ENCODE peak calls at places on chromosome X, in five cellular contexts. V, T, G, S and K are unnamed samples.

GRCh38 chrX:18291006-18291545 is 63.4 kb downstream of the SCML2 start:
- DNase-seq in V (no peak), T (no peak), G (peak; percentile 0), S (no peak), K (no peak)

GRCh38 chrX:14964500-14964899 is 91.3 kb downstream of the MOSPD2 start:
- DNase-seq in V (no peak), T (no peak), G (peak; percentile 44), S (no peak), K (no peak)

GRCh38 chrX:7462110-7462509 is 314.2 kb upstream of the PUDP start:
- DNase-seq in V (no peak), T (peak; percentile 34), G (no peak), S (no peak), K (no peak)

GRCh38 chrX:97524997-97525396 is 641.3 kb downstream of the RPA4 start:
- DNase-seq in V (no peak), T (no peak), G (peak; percentile 42), S (no peak), K (no peak)

GRCh38 chrX:130075768-130076167 is 34.5 kb downstream of the ELF4 start:
- DNase-seq in V (no peak), T (no peak), G (no peak), S (no peak), K (no peak)

GRCh38 chrX:12013220-12013619 is 125.1 kb upstream of the FRMPD4 start:
- DNase-seq in V (no peak), T (no peak), G (peak; percentile 62), S (no peak), K (no peak)

GRCh38 chrX:99705696-99706095 is 704.4 kb downstream of the PCDH19 start:
- DNase-seq in V (no peak), T (no peak), G (no peak), S (no peak), K (no peak)

GRCh38 chrX:19514791-19515614 is at the start of gene MAP3K15:
- DNase-seq in V (no peak), T (peak; percentile 50), G (peak; percentile 35), S (no peak), K (peak; percentile 61)

GRCh38 chrX:136910565-136911040 is 30.1 kb upstream of the RBMX start:
- DNase-seq in V (no peak), T (no peak), G (peak; percentile 4), S (no peak), K (no peak)

GRCh38 chrX:105263171-105263570 is 42.7 kb upstream of the TEX13A start:
- DNase-seq in V (no peak), T (no peak), G (no peak), S (no peak), K (no peak)

GRCh38 chrX:119015407-119016242 is 41.2 kb downstream of the LONRF3 start:
- DNase-seq in V (no peak), T (no peak), G (peak; percentile 91), S (no peak), K (no peak)

GRCh38 chrX:10450959-10451355 is 169.4 kb downstream of the MID1 start:
- DNase-seq in V (no peak), T (no peak), G (peak; percentile 66), S (no peak), K (no peak)

GRCh38 chrX:39377171-39377570 is 575.9 kb downstream of the MID1IP1 start:
- DNase-seq in V (no peak), T (no peak), G (no peak), S (no peak), K (no peak)

GRCh38 chrX:65644621-65645287 is 22.7 kb upstream of the MSN start:
- DNase-seq in V (no peak), T (peak; percentile 27), G (peak; percentile 81), S (no peak), K (no peak)

GRCh38 chrX:57367649-57368048 is 81.1 kb downstream of the FAAH2 start:
- DNase-seq in V (no peak), T (no peak), G (no peak), S (no peak), K (no peak)

GRCh38 chrX:23989689-23990088 is 37.3 kb downstream of the KLHL15 start:
- DNase-seq in V (no peak), T (no peak), G (no peak), S (no peak), K (no peak)

GRCh38 chrX:20267599-20267923 is 852 bp upstream of the RPS6KA3 start:
- DNase-seq in V (no peak), T (no peak), G (no peak), S (no peak), K (no peak)

GRCh38 chrX:139246295-139246694 is 284.2 kb upstream of the F9 start:
- DNase-seq in V (no peak), T (no peak), G (no peak), S (no peak), K (no peak)

GRCh38 chrX:149871940-149872339 is 9.0 kb upstream of the MAGEA8 start:
- DNase-seq in V (no peak), T (peak; percentile 62), G (peak; percentile 13), S (no peak), K (no peak)

GRCh38 chrX:76183289-76184057 is 10.6 kb downstream of the PBDC1 start:
- DNase-seq in V (no peak), T (no peak), G (peak; percentile 38), S (no peak), K (no peak)

GRCh38 chrX:110015027-110015426 is 12.1 kb downstream of the TMEM164 start:
- DNase-seq in V (no peak), T (no peak), G (peak; percentile 1), S (no peak), K (no peak)